ENCODE peak calls at places on chromosomes 3 and 15, in six cellular contexts. M is IMR-90, C is neuronal stem cell, D is H9, W is H1, F is trophoblast cell. V is an unnamed sample.

GRCh38 chr15:67945951-67946700 is 106.3 kb upstream of the RNU6-1 start:
- DNase-seq in W (peak), F (peak), D (peak), M (peak), C (peak), V (peak)

GRCh38 chr15:78540135-78540954 is at the start of gene PSMA4:
- DNase-seq in F (peak), D (peak), C (peak), M (peak), W (peak), V (peak)

GRCh38 chr3:196689941-196690660 is 21.9 kb downstream of the CEP19 start:
- DNase-seq in M (no peak), W (no peak), C (no peak), D (no peak), F (no peak), V (no peak)

GRCh38 chr3:134211797-134212196 is 38.9 kb downstream of the RYK start:
- DNase-seq in D (peak), C (no peak), M (peak), W (no peak), F (peak), V (peak)

GRCh38 chr3:64560802-64561502 is 126.8 kb downstream of the ADAMTS9 start:
- DNase-seq in D (no peak), W (no peak), M (no peak), C (no peak), F (no peak), V (no peak)

GRCh38 chr15:77455696-77456293 is 35.1 kb downstream of the HMG20A start:
- DNase-seq in D (no peak), W (no peak), M (peak), C (no peak), F (peak), V (peak)

GRCh38 chr15:89482139-89482538 is 14.2 kb downstream of the RHCG start:
- DNase-seq in M (no peak), F (no peak), C (no peak), D (no peak), W (no peak), V (no peak)

GRCh38 chr15:36644156-36644896 is 64.9 kb downstream of the CDIN1 start:
- DNase-seq in F (no peak), M (no peak), D (no peak), C (peak), W (no peak), V (no peak)

GRCh38 chr15:85314653-85315052 is 65.8 kb upstream of the AKAP13 start:
- DNase-seq in W (no peak), F (peak), C (no peak), D (no peak), M (peak), V (peak)

GRCh38 chr3:169453256-169454059 is 210.1 kb downstream of the MECOM start:
- DNase-seq in C (no peak), M (no peak), F (no peak), W (no peak), D (no peak), V (no peak)

GRCh38 chr3:50396502-50396901 is 37.2 kb upstream of the TMEM115 start:
- DNase-seq in W (no peak), C (no peak), D (no peak), F (peak), M (no peak), V (no peak)

GRCh38 chr3:196662711-196663571 is 23.4 kb downstream of the NRROS start:
- DNase-seq in F (peak), C (no peak), W (no peak), M (peak), D (no peak), V (no peak)

GRCh38 chr3:69809076-69809835 is 70.0 kb downstream of the MITF start:
- DNase-seq in W (no peak), D (no peak), C (no peak), F (no peak), M (peak), V (no peak)

GRCh38 chr3:148800414-148800813 is 27.2 kb upstream of the CPB1 start:
- DNase-seq in F (no peak), W (no peak), D (no peak), C (no peak), M (no peak), V (no peak)

GRCh38 chr3:22117751-22118346 is 366.8 kb upstream of the ZNF385D start:
- DNase-seq in F (peak), M (peak), W (no peak), D (no peak), C (peak), V (peak)

GRCh38 chr3:143973352-143974021 is 1.9 kb downstream of the DIPK2A start:
- DNase-seq in W (no peak), D (no peak), C (no peak), M (peak), F (no peak), V (peak)

GRCh38 chr3:132898131-132898530 is 140.1 kb upstream of the TMEM108 start:
- DNase-seq in D (no peak), C (no peak), W (no peak), F (no peak), M (no peak), V (no peak)

GRCh38 chr15:63502843-63503738 is 1.3 kb upstream of the USP3 start:
- DNase-seq in M (peak), F (peak), C (no peak), D (peak), W (peak), V (peak)

GRCh38 chr15:56984681-56985515 is 66.5 kb downstream of the TCF12 start:
- DNase-seq in W (no peak), D (no peak), F (peak), M (peak), C (no peak), V (no peak)

GRCh38 chr3:101325393-101326134 is 5.2 kb upstream of the IMPG2 start:
- DNase-seq in M (no peak), F (peak), C (no peak), D (no peak), W (no peak), V (no peak)

GRCh38 chr15:57505949-57506391 is 85.7 kb upstream of the MYZAP start:
- DNase-seq in C (no peak), W (no peak), D (no peak), F (peak), M (no peak), V (peak)

GRCh38 chr3:81268526-81268925 is 492.9 kb downstream of the GBE1 start:
- DNase-seq in C (no peak), M (no peak), D (no peak), F (no peak), W (no peak), V (no peak)

GRCh38 chr3:59609967-59610366 is 560.1 kb upstream of the CFAP20DC start:
- DNase-seq in F (no peak), W (no peak), M (no peak), C (no peak), D (no peak), V (peak)

GRCh38 chr3:152737021-152737908 is 97.7 kb upstream of the P2RY1 start:
- DNase-seq in C (no peak), D (no peak), F (peak), W (no peak), M (peak), V (peak)

GRCh38 chr15:87144775-87145174 is 1065.1 kb downstream of the AGBL1 start:
- DNase-seq in M (peak), D (no peak), F (no peak), C (no peak), W (no peak), V (peak)

GRCh38 chr3:146968204-146968651 is 363.1 kb upstream of the PLSCR5 start:
- DNase-seq in F (peak), M (peak), D (no peak), W (no peak), C (no peak), V (peak)

GRCh38 chr15:57060799-57061198 is 142.4 kb downstream of the TCF12 start:
- DNase-seq in D (no peak), C (no peak), F (peak), W (no peak), M (peak), V (peak)

GRCh38 chr15:72153269-72153668 is 35.1 kb downstream of the SENP8 start:
- DNase-seq in M (peak), D (no peak), W (peak), F (no peak), C (no peak), V (peak)

GRCh38 chr3:98269846-98270245 is 5.8 kb downstream of the OR5H6 start:
- DNase-seq in D (no peak), W (no peak), F (no peak), M (no peak), C (no peak), V (no peak)

GRCh38 chr3:78887608-78888011 is 880.2 kb downstream of the ROBO1 start:
- DNase-seq in C (no peak), F (no peak), M (peak), W (no peak), D (no peak), V (peak)

GRCh38 chr3:66722675-66723074 is 221.9 kb upstream of the LRIG1 start:
- DNase-seq in F (peak), W (no peak), M (peak), D (no peak), C (no peak), V (peak)

GRCh38 chr3:128317101-128317697 is 149.5 kb downstream of the DNAJB8 start:
- DNase-seq in W (peak), M (no peak), D (peak), F (no peak), C (no peak), V (no peak)

GRCh38 chr3:111762535-111762934 is 96.5 kb upstream of the PHLDB2 start:
- DNase-seq in F (no peak), D (no peak), M (peak), C (no peak), W (no peak), V (peak)

GRCh38 chr3:127444761-127445160 is 145.8 kb downstream of the TPRA1 start:
- DNase-seq in F (no peak), C (no peak), D (peak), W (no peak), M (no peak), V (no peak)

GRCh38 chr15:67175643-67176071 is 78.8 kb downstream of the AAGAB start:
- DNase-seq in D (no peak), F (peak), C (no peak), M (peak), W (no peak), V (peak)

GRCh38 chr15:82106671-82107070 is 60.9 kb upstream of the MEX3B start:
- DNase-seq in M (no peak), F (peak), D (no peak), W (no peak), C (no peak), V (no peak)

DNA sequence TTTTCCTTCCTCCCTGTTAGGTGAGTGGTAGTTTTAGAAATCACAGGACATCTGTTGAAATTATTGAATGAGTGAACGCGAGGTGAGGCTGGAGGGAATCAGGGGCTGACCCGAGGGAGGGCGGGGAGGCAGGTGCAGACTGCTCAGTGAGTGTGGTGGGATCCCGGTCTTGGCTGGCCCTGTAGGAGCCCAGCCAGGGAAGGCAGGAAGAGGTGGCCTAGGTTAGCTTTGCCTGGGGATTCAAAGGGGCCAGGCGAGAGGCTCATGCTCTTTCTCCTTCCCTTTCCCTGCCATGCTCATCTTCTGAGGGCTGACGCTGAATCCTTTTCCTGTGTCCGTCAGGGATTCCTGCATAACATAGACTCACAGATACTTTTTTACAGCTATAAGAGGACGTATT is 15.1 kb downstream of the CACNA1D start:
- DNase-seq in F (no peak), D (peak), M (no peak), W (no peak), C (no peak), V (no peak)
- H3K14ac ChIP-seq in F (no peak), D (no peak), M (no peak), W (no peak), C (no peak), V (no peak)

GRCh38 chr3:192489579-192489978 is 237.8 kb downstream of the FGF12 start:
- DNase-seq in F (no peak), D (no peak), W (no peak), C (no peak), M (no peak), V (no peak)
- H3K14ac ChIP-seq in F (no peak), D (no peak), W (no peak), C (no peak), M (no peak), V (no peak)

GRCh38 chr15:49279481-49280186 is 109.6 kb downstream of the GALK2 start:
- DNase-seq in F (no peak), D (no peak), W (no peak), C (no peak), M (no peak), V (peak)

GRCh38 chr15:49270541-49271421 is 100.7 kb downstream of the GALK2 start:
- DNase-seq in D (no peak), M (peak), F (no peak), W (no peak), C (peak), V (no peak)

DNA sequence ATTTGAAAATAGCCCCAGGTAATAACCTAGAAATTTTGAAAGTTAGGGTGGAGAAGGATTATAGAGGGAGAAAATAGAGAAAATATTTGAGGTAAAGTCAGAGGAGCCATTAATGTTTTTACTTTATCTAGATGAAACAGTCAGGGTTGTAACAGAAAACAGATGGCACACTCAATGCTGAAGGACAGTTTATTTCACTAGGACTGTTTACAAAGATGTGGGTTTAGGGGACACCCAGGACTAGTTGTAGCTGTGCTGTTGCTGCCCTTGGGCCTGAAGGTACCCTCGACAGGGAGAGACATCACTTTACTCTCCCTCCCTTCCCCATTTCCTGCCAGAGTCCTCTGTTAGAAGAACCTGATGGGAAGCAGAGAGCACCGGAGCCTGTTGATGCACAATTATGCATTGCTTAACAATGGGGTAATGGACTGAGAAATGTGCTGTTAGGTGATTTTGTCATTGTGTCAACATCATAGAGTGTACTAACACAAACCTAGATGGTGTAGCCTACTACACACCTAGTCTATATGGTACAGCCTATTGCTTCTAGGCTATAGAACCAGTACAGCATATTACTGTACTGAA is 103.8 kb downstream of the GALK2 start:
- DNase-seq in D (no peak), C (no peak), W (no peak), M (no peak), F (no peak), V (peak)
- H3K14ac ChIP-seq in D (no peak), C (no peak), W (no peak), M (peak), F (no peak), V (no peak)

GRCh38 chr3:23915537-23916108 is 1.2 kb downstream of the NKIRAS1 start:
- DNase-seq in W (no peak), F (peak), M (peak), C (no peak), D (no peak), V (peak)

GRCh38 chr3:23911397-23911796 is 5.4 kb downstream of the NKIRAS1 start:
- DNase-seq in M (no peak), W (no peak), C (no peak), D (no peak), F (no peak), V (no peak)

GRCh38 chr3:23913873-23914743 is 2.7 kb downstream of the NKIRAS1 start:
- DNase-seq in F (no peak), C (no peak), W (no peak), M (no peak), D (no peak), V (no peak)

GRCh38 chr3:23916152-23916885 is 471 bp downstream of the NKIRAS1 start:
- DNase-seq in F (peak), W (no peak), C (no peak), M (no peak), D (no peak), V (no peak)

DNA sequence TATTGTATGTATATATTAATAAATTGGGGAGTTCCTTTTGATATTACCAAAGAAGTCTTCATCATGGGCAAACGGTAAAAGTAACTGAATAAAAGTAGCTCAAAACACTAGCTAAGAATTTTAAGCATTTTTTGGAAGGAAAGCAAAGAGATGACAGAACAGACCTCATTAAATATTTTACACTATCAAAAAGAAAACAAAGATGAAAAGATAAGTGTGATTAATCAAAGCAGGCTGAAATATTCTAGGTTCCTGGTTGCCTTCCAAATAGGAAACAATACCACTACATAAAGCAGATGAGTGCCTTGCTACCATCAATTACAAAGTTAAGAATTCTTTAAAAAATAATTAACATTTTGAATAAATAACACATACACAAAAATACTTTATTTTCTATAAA is 3.6 kb downstream of the NKIRAS1 start:
- DNase-seq in W (no peak), C (no peak), F (no peak), D (no peak), M (no peak), V (no peak)
- H3K14ac ChIP-seq in W (no peak), C (no peak), F (no peak), D (no peak), M (no peak), V (no peak)

GRCh38 chr15:99121207-99121606 is 16.3 kb downstream of the SYNM start:
- DNase-seq in F (no peak), W (no peak), D (no peak), C (no peak), M (no peak), V (no peak)

GRCh38 chr15:99123706-99124451 is 19.0 kb downstream of the SYNM start:
- DNase-seq in F (peak), M (peak), C (peak), W (no peak), D (peak), V (peak)

GRCh38 chr15:99122831-99123705 is 18.2 kb downstream of the SYNM start:
- DNase-seq in F (no peak), W (no peak), M (no peak), D (no peak), C (no peak), V (peak)

GRCh38 chr15:99120050-99120777 is 15.3 kb downstream of the SYNM start:
- DNase-seq in C (no peak), M (no peak), F (no peak), W (no peak), D (no peak), V (no peak)

GRCh38 chr15:99121691-99122410 is 17.0 kb downstream of the SYNM start:
- DNase-seq in F (no peak), D (no peak), W (no peak), M (no peak), C (no peak), V (no peak)
- H3K14ac ChIP-seq in F (no peak), D (no peak), W (no peak), M (no peak), C (no peak), V (no peak)

GRCh38 chr15:98537516-98538060 is 110.8 kb upstream of the IGF1R start:
- DNase-seq in F (no peak), C (no peak), D (no peak), M (no peak), W (no peak), V (no peak)
- H3K14ac ChIP-seq in F (no peak), C (peak), D (no peak), M (no peak), W (no peak), V (no peak)

DNA sequence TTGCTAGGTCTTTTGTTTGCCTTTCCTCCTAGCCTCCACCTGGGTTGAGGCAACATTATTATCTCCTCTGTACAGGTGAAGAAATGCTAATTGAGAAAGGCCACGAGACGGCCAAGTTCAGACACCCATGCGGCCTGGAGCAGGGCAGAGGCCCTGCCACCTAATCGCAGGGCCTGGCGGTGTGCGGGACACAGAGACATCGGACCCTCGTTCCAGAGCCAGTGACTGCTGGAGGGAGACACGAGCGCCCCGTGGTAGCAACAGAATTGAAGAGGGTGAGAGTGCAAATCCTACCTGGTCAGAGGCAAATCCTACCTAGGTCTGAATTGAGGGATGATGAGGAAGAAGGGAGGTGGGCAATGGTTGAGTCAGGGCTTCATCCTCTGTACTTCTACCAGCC is 113.8 kb upstream of the MEF2A start:
- DNase-seq in F (no peak), M (no peak), W (peak), D (no peak), C (no peak), V (no peak)
- H3K14ac ChIP-seq in F (no peak), M (peak), W (no peak), D (no peak), C (no peak), V (peak)

GRCh38 chr15:101494251-101494796 is 4.8 kb upstream of the PCSK6 start:
- DNase-seq in C (no peak), F (no peak), W (peak), D (no peak), M (no peak), V (no peak)
- H3K14ac ChIP-seq in C (no peak), F (no peak), W (no peak), D (no peak), M (no peak), V (no peak)

GRCh38 chr3:191388823-191389222 is 58.5 kb upstream of the UTS2B start:
- DNase-seq in W (no peak), C (no peak), D (no peak), F (no peak), M (no peak), V (no peak)

GRCh38 chr3:191393146-191393545 is 62.8 kb upstream of the UTS2B start:
- DNase-seq in W (no peak), D (no peak), C (no peak), F (peak), M (peak), V (no peak)

GRCh38 chr3:191391873-191392808 is 61.8 kb upstream of the UTS2B start:
- DNase-seq in D (no peak), W (no peak), C (no peak), M (no peak), F (peak), V (no peak)

GRCh38 chr3:191387441-191388077 is 57.2 kb upstream of the UTS2B start:
- DNase-seq in D (no peak), M (no peak), C (no peak), W (no peak), F (no peak), V (peak)

GRCh38 chr3:191390580-191390979 is 60.3 kb upstream of the UTS2B start:
- DNase-seq in M (no peak), C (no peak), D (no peak), F (no peak), W (no peak), V (no peak)
- H3K14ac ChIP-seq in M (no peak), C (no peak), D (no peak), F (no peak), W (no peak), V (no peak)

V was measured in mesenchymal stem cell.